ENCODE peak calls at places on chromosomes 3 and 15, in nine cellular contexts. One of them, this sample, is unnamed.

GRCh38 chr3:14307953-14308352 is 94.5 kb upstream of the SLC6A6 start:
- DNase-seq in OCI-LY7: no peak
- DNase-seq in hepatocyte: no peak
- DNase-seq in PC-3: no peak
- DNase-seq in HCT116: no peak
- DNase-seq in neural progenitor cell: no peak
- DNase-seq in GM23248: peak; percentile 35
- DNase-seq in GM23338: no peak
- DNase-seq in SK-N-SH: no peak
- DNase-seq in this sample: no peak

GRCh38 chr15:80659375-80659774 is 35.7 kb upstream of the ABHD17C start:
- DNase-seq in OCI-LY7: no peak
- DNase-seq in hepatocyte: no peak
- DNase-seq in PC-3: peak; percentile 40
- DNase-seq in HCT116: no peak
- DNase-seq in neural progenitor cell: peak; percentile 10
- DNase-seq in GM23248: no peak
- DNase-seq in GM23338: no peak
- DNase-seq in SK-N-SH: no peak
- DNase-seq in this sample: no peak

GRCh38 chr3:39250116-39250747 is 29.6 kb downstream of the CX3CR1 start:
- DNase-seq in OCI-LY7: no peak
- DNase-seq in hepatocyte: no peak
- DNase-seq in PC-3: no peak
- DNase-seq in HCT116: no peak
- DNase-seq in neural progenitor cell: no peak
- DNase-seq in GM23248: no peak
- DNase-seq in GM23338: no peak
- DNase-seq in SK-N-SH: no peak
- DNase-seq in this sample: no peak

GRCh38 chr3:41209646-41210045 is 10.3 kb downstream of the CTNNB1 start:
- DNase-seq in OCI-LY7: no peak
- DNase-seq in hepatocyte: no peak
- DNase-seq in PC-3: no peak
- DNase-seq in HCT116: no peak
- DNase-seq in neural progenitor cell: no peak
- DNase-seq in GM23248: no peak
- DNase-seq in GM23338: no peak
- DNase-seq in SK-N-SH: no peak
- DNase-seq in this sample: no peak

GRCh38 chr3:45546636-45547201 is 47.8 kb upstream of the LIMD1 start:
- DNase-seq in OCI-LY7: peak; percentile 39
- DNase-seq in hepatocyte: no peak
- DNase-seq in PC-3: peak; percentile 24
- DNase-seq in HCT116: peak; percentile 13
- DNase-seq in neural progenitor cell: peak; percentile 75
- DNase-seq in GM23248: no peak
- DNase-seq in GM23338: peak; percentile 89
- DNase-seq in SK-N-SH: no peak
- DNase-seq in this sample: no peak

GRCh38 chr3:47096955-47097354 is 67.0 kb downstream of the SETD2 start:
- DNase-seq in OCI-LY7: no peak
- DNase-seq in hepatocyte: no peak
- DNase-seq in PC-3: peak; percentile 46
- DNase-seq in HCT116: no peak
- DNase-seq in neural progenitor cell: no peak
- DNase-seq in GM23248: peak; percentile 79
- DNase-seq in GM23338: no peak
- DNase-seq in SK-N-SH: no peak
- DNase-seq in this sample: no peak

GRCh38 chr3:130626021-130626420 is 109.0 kb downstream of the COL6A6 start:
- DNase-seq in OCI-LY7: no peak
- DNase-seq in hepatocyte: no peak
- DNase-seq in PC-3: peak; percentile 3
- DNase-seq in HCT116: no peak
- DNase-seq in neural progenitor cell: no peak
- DNase-seq in GM23248: peak; percentile 56
- DNase-seq in GM23338: no peak
- DNase-seq in SK-N-SH: no peak
- DNase-seq in this sample: no peak

GRCh38 chr3:105459566-105460290 is 93.0 kb downstream of the ALCAM start:
- DNase-seq in OCI-LY7: no peak
- DNase-seq in hepatocyte: no peak
- DNase-seq in PC-3: no peak
- DNase-seq in HCT116: no peak
- DNase-seq in neural progenitor cell: no peak
- DNase-seq in GM23248: peak; percentile 59
- DNase-seq in GM23338: no peak
- DNase-seq in SK-N-SH: no peak
- DNase-seq in this sample: no peak

GRCh38 chr3:151838574-151839312 is 24.8 kb downstream of the AADAC start:
- DNase-seq in OCI-LY7: peak; percentile 65
- DNase-seq in hepatocyte: peak; percentile 89
- DNase-seq in PC-3: peak; percentile 88
- DNase-seq in HCT116: peak; percentile 75
- DNase-seq in neural progenitor cell: peak; percentile 86
- DNase-seq in GM23248: peak; percentile 93
- DNase-seq in GM23338: peak; percentile 91
- DNase-seq in SK-N-SH: peak; percentile 31
- DNase-seq in this sample: peak; percentile 72

GRCh38 chr15:59399465-59400102 is 26.9 kb upstream of the MYO1E start:
- DNase-seq in OCI-LY7: peak; percentile 90
- DNase-seq in hepatocyte: no peak
- DNase-seq in PC-3: no peak
- DNase-seq in HCT116: no peak
- DNase-seq in neural progenitor cell: no peak
- DNase-seq in GM23248: no peak
- DNase-seq in GM23338: no peak
- DNase-seq in SK-N-SH: no peak
- DNase-seq in this sample: no peak

GRCh38 chr3:162992741-162993140 is 1496.1 kb downstream of the OTOL1 start:
- DNase-seq in OCI-LY7: no peak
- DNase-seq in hepatocyte: no peak
- DNase-seq in PC-3: no peak
- DNase-seq in HCT116: no peak
- DNase-seq in neural progenitor cell: no peak
- DNase-seq in GM23248: no peak
- DNase-seq in GM23338: no peak
- DNase-seq in SK-N-SH: no peak
- DNase-seq in this sample: no peak

GRCh38 chr15:64894395-64895056 is 17.2 kb upstream of the ANKDD1A start:
- DNase-seq in OCI-LY7: peak; percentile 86
- DNase-seq in hepatocyte: peak; percentile 59
- DNase-seq in PC-3: no peak
- DNase-seq in HCT116: no peak
- DNase-seq in neural progenitor cell: peak; percentile 83
- DNase-seq in GM23248: no peak
- DNase-seq in GM23338: peak; percentile 82
- DNase-seq in SK-N-SH: no peak
- DNase-seq in this sample: peak; percentile 98

GRCh38 chr15:90809536-90809935 is 58.9 kb upstream of the FURIN start:
- DNase-seq in OCI-LY7: no peak
- DNase-seq in hepatocyte: no peak
- DNase-seq in PC-3: no peak
- DNase-seq in HCT116: no peak
- DNase-seq in neural progenitor cell: no peak
- DNase-seq in GM23248: no peak
- DNase-seq in GM23338: no peak
- DNase-seq in SK-N-SH: no peak
- DNase-seq in this sample: no peak

GRCh38 chr15:90812881-90813280 is 55.5 kb upstream of the FURIN start:
- DNase-seq in OCI-LY7: no peak
- DNase-seq in hepatocyte: no peak
- DNase-seq in PC-3: no peak
- DNase-seq in HCT116: no peak
- DNase-seq in neural progenitor cell: no peak
- DNase-seq in GM23248: no peak
- DNase-seq in GM23338: no peak
- DNase-seq in SK-N-SH: no peak
- DNase-seq in this sample: no peak

GRCh38 chr15:90808517-90808939 is 59.9 kb upstream of the FURIN start:
- DNase-seq in OCI-LY7: no peak
- DNase-seq in hepatocyte: no peak
- DNase-seq in PC-3: no peak
- DNase-seq in HCT116: no peak
- DNase-seq in neural progenitor cell: no peak
- DNase-seq in GM23248: no peak
- DNase-seq in GM23338: no peak
- DNase-seq in SK-N-SH: no peak
- DNase-seq in this sample: no peak

GRCh38 chr15:90807687-90808086 is 60.7 kb upstream of the FURIN start:
- DNase-seq in OCI-LY7: no peak
- DNase-seq in hepatocyte: no peak
- DNase-seq in PC-3: peak; percentile 5
- DNase-seq in HCT116: no peak
- DNase-seq in neural progenitor cell: no peak
- DNase-seq in GM23248: no peak
- DNase-seq in GM23338: no peak
- DNase-seq in SK-N-SH: no peak
- DNase-seq in this sample: no peak

DNA sequence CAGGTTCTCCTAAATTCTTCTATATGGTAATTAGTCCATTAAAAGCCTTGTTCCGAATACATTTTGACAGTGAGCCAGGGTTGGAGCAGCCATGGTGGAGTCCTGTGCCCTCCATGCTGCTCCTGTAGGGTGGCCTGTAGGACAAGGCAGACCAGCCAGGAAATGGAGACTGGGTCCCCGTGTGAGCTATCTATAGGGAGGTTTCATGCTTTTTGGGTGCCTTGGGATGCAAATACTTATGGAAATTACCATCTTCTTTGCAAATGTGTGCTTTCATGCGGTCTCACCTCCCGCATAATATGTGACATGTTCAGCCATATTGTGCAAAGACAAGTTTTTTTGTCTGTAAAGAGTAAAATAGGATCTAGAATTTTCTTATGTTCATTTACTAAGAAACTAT is 58.0 kb upstream of the FURIN start:
- DNase-seq in OCI-LY7: no peak
- DNase-seq in hepatocyte: no peak
- DNase-seq in PC-3: no peak
- DNase-seq in HCT116: no peak
- DNase-seq in neural progenitor cell: no peak
- DNase-seq in GM23248: no peak
- DNase-seq in GM23338: no peak
- DNase-seq in SK-N-SH: no peak
- DNase-seq in this sample: no peak
- TF ChIP-seq EZH2phosphoT487 in OCI-LY7: no peak
- TF ChIP-seq EZH2phosphoT487 in hepatocyte: no peak
- TF ChIP-seq EZH2phosphoT487 in PC-3: no peak
- TF ChIP-seq EZH2phosphoT487 in HCT116: no peak
- TF ChIP-seq EZH2phosphoT487 in neural progenitor cell: no peak
- TF ChIP-seq EZH2phosphoT487 in GM23248: no peak
- TF ChIP-seq EZH2phosphoT487 in GM23338: no peak
- TF ChIP-seq EZH2phosphoT487 in SK-N-SH: no peak
- TF ChIP-seq EZH2phosphoT487 in this sample: no peak

DNA sequence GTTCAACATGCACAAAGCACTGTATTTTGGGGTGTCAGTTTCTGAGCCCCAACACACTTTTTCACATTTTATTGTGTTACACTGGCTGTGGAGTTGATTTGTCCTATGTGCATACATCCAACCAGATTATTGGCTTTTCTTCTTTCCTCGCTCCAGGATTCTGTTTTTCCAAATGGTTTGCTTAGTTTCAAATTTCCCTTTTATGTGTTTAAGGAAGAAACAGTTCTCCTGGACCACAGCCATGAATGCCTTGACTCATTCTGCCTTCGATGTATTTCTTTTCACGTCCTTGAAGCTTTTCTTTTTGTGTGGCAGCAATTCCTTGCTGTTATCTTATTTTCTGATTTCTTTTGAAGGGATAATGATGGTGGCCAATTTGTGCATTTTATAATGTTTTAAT is 53.8 kb downstream of the CACNA2D3 start:
- DNase-seq in OCI-LY7: no peak
- DNase-seq in hepatocyte: no peak
- DNase-seq in PC-3: peak; percentile 48
- DNase-seq in HCT116: no peak
- DNase-seq in neural progenitor cell: no peak
- DNase-seq in GM23248: no peak
- DNase-seq in GM23338: no peak
- DNase-seq in SK-N-SH: no peak
- DNase-seq in this sample: no peak
- TF ChIP-seq EZH2phosphoT487 in OCI-LY7: no peak
- TF ChIP-seq EZH2phosphoT487 in hepatocyte: no peak
- TF ChIP-seq EZH2phosphoT487 in PC-3: no peak
- TF ChIP-seq EZH2phosphoT487 in HCT116: no peak
- TF ChIP-seq EZH2phosphoT487 in neural progenitor cell: no peak
- TF ChIP-seq EZH2phosphoT487 in GM23248: no peak
- TF ChIP-seq EZH2phosphoT487 in GM23338: no peak
- TF ChIP-seq EZH2phosphoT487 in SK-N-SH: no peak
- TF ChIP-seq EZH2phosphoT487 in this sample: no peak

GRCh38 chr3:30586806-30587486 is 19.5 kb upstream of the TGFBR2 start:
- DNase-seq in OCI-LY7: no peak
- DNase-seq in hepatocyte: no peak
- DNase-seq in PC-3: no peak
- DNase-seq in HCT116: no peak
- DNase-seq in neural progenitor cell: no peak
- DNase-seq in GM23248: no peak
- DNase-seq in GM23338: no peak
- DNase-seq in SK-N-SH: no peak
- DNase-seq in this sample: no peak
- TF ChIP-seq EZH2phosphoT487 in OCI-LY7: no peak
- TF ChIP-seq EZH2phosphoT487 in hepatocyte: no peak
- TF ChIP-seq EZH2phosphoT487 in PC-3: no peak
- TF ChIP-seq EZH2phosphoT487 in HCT116: no peak
- TF ChIP-seq EZH2phosphoT487 in neural progenitor cell: no peak
- TF ChIP-seq EZH2phosphoT487 in GM23248: no peak
- TF ChIP-seq EZH2phosphoT487 in GM23338: no peak
- TF ChIP-seq EZH2phosphoT487 in SK-N-SH: no peak
- TF ChIP-seq EZH2phosphoT487 in this sample: no peak

DNA sequence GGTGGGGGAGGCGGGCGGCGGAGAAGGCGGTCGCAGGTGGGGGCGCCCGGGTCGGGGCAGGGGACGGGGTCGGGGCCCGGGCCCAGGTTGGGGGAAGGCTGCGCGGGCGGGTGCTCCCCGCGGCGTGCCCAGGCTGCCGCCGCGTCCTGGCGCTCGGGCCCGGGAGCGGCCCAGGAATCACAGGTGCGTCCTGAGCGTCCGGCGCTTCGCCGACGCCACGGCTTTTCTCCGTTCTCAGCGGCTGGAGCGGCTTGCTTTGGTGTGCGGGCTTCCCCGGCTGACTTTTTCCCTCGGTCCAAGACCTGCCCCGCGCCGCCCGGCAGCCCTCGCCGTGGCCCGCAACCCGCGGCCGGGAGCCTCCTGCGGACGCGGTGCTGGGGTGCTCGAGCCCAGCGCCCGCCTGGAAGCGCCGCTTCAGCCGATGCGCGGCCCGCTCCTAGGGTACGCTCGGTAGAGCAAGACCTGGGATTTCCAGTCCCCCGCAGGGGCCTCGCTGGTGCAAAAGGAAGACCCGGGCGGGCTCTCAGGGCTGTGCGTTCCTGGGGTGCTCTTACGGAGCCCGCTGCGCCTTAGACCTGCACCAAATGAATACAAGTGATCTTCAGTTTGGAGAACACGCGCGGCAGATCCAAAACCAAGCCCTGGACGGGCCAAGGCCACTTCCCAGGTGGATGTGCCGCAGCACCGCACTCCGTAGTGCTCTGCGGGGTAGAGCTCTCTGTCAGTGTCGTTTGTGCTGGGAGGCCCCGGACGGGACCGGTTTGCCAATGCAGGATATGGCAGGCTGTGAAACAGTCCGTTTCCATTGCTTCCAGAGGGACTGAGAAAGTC is 639 bp downstream of the NIPA1 start:
- DNase-seq in OCI-LY7: peak; percentile 63
- DNase-seq in hepatocyte: peak; percentile 57
- DNase-seq in PC-3: peak; percentile 40
- DNase-seq in HCT116: no peak
- DNase-seq in neural progenitor cell: peak; percentile 66
- DNase-seq in GM23248: peak; percentile 54
- DNase-seq in GM23338: peak; percentile 66
- DNase-seq in SK-N-SH: peak; percentile 66
- DNase-seq in this sample: peak; percentile 37
- TF ChIP-seq EZH2phosphoT487 in OCI-LY7: no peak
- TF ChIP-seq EZH2phosphoT487 in hepatocyte: no peak
- TF ChIP-seq EZH2phosphoT487 in PC-3: no peak
- TF ChIP-seq EZH2phosphoT487 in HCT116: no peak
- TF ChIP-seq EZH2phosphoT487 in neural progenitor cell: no peak
- TF ChIP-seq EZH2phosphoT487 in GM23248: no peak
- TF ChIP-seq EZH2phosphoT487 in GM23338: no peak
- TF ChIP-seq EZH2phosphoT487 in SK-N-SH: no peak
- TF ChIP-seq EZH2phosphoT487 in this sample: no peak

This sample was measured in MM.1S.